ENCODE peak calls at places on chromosomes 13 and 19, in eight cellular contexts. D, T, V, G, M, H, W and J are unnamed samples.

GRCh38 chr13:44870456-44870929 is 118.8 kb downstream of the NUFIP1 start:
- DNase-seq in D (peak), T (peak), V (no peak), G (no peak), M (no peak), H (no peak), W (no peak), J (no peak)

GRCh38 chr13:97109841-97110492 is 112.2 kb upstream of the MBNL2 start:
- DNase-seq in D (peak), T (peak), V (peak), G (peak), M (no peak), H (peak), W (peak), J (peak)

GRCh38 chr13:80047406-80047805 is 293.5 kb downstream of the SPRY2 start:
- DNase-seq in D (no peak), T (no peak), V (peak), G (no peak), M (peak), H (no peak), W (peak), J (peak)

GRCh38 chr13:26785845-26786630 is 25.5 kb upstream of the GPR12 start:
- DNase-seq in D (peak), T (peak), V (peak), G (no peak), M (no peak), H (no peak), W (no peak), J (peak)

GRCh38 chr19:35973487-35973886 is 21.5 kb upstream of the SDHAF1 start:
- DNase-seq in D (no peak), T (no peak), V (no peak), G (no peak), M (no peak), H (no peak), W (no peak), J (no peak)

GRCh38 chr13:50006426-50007135 is 8.7 kb upstream of the KCNRG start:
- DNase-seq in D (no peak), T (no peak), V (peak), G (no peak), M (no peak), H (no peak), W (no peak), J (peak)

GRCh38 chr19:6262519-6262918 is 17.3 kb downstream of the MLLT1 start:
- DNase-seq in D (no peak), T (no peak), V (no peak), G (no peak), M (no peak), H (no peak), W (no peak), J (no peak)

GRCh38 chr13:29459818-29460335 is 135.6 kb downstream of the SLC7A1 start:
- DNase-seq in D (no peak), T (no peak), V (no peak), G (no peak), M (no peak), H (no peak), W (no peak), J (no peak)

GRCh38 chr13:77779461-77780272 is 82.2 kb downstream of the SLAIN1 start:
- DNase-seq in D (peak), T (peak), V (peak), G (no peak), M (peak), H (no peak), W (peak), J (peak)

GRCh38 chr13:77506874-77507273 is 28.6 kb upstream of the SCEL start:
- DNase-seq in D (no peak), T (no peak), V (peak), G (no peak), M (no peak), H (no peak), W (no peak), J (peak)

GRCh38 chr19:50724522-50725217 is 1.5 kb downstream of the CLEC11A start:
- DNase-seq in D (peak), T (peak), V (peak), G (peak), M (peak), H (peak), W (peak), J (peak)

GRCh38 chr19:10001899-10002298 is 8.4 kb downstream of the COL5A3 start:
- DNase-seq in D (peak), T (peak), V (peak), G (no peak), M (no peak), H (no peak), W (no peak), J (peak)

GRCh38 chr13:113169277-113170272 is 11.1 kb downstream of the PROZ start:
- DNase-seq in D (no peak), T (peak), V (no peak), G (no peak), M (no peak), H (no peak), W (no peak), J (no peak)

GRCh38 chr19:47541507-47541906 is 26.6 kb upstream of the NAPA start:
- DNase-seq in D (no peak), T (no peak), V (peak), G (no peak), M (no peak), H (no peak), W (peak), J (no peak)

GRCh38 chr19:2243274-2244121 is 5.6 kb upstream of the AMH start:
- DNase-seq in D (no peak), T (no peak), V (no peak), G (no peak), M (no peak), H (no peak), W (no peak), J (no peak)

GRCh38 chr19:14416743-14417214 is 2.4 kb downstream of the DDX39A start:
- DNase-seq in D (peak), T (no peak), V (peak), G (no peak), M (no peak), H (no peak), W (peak), J (peak)

GRCh38 chr19:43469160-43469480 is 3.7 kb upstream of the LYPD3 start:
- DNase-seq in D (no peak), T (no peak), V (no peak), G (no peak), M (no peak), H (no peak), W (no peak), J (no peak)

GRCh38 chr19:35224681-35225604 is 3.6 kb downstream of the FAM187B start:
- DNase-seq in D (no peak), T (no peak), V (no peak), G (no peak), M (no peak), H (no peak), W (no peak), J (no peak)

GRCh38 chr13:85864963-85865530 is 65.8 kb upstream of the SLITRK6 start:
- DNase-seq in D (no peak), T (no peak), V (no peak), G (no peak), M (peak), H (no peak), W (no peak), J (peak)

GRCh38 chr19:18894254-18895037 is 1.5 kb downstream of the CERS1 start:
- DNase-seq in D (no peak), T (no peak), V (peak), G (no peak), M (no peak), H (peak), W (no peak), J (peak)

GRCh38 chr19:5434970-5435641 is 20.1 kb upstream of the ZNRF4 start:
- DNase-seq in D (no peak), T (no peak), V (peak), G (no peak), M (peak), H (no peak), W (no peak), J (peak)

GRCh38 chr13:35485451-35485850 is 9.0 kb upstream of the MAB21L1 start:
- DNase-seq in D (no peak), T (no peak), V (no peak), G (no peak), M (no peak), H (no peak), W (no peak), J (no peak)

GRCh38 chr13:106466691-106467405 is 68.6 kb downstream of the EFNB2 start:
- DNase-seq in D (no peak), T (no peak), V (no peak), G (no peak), M (no peak), H (no peak), W (no peak), J (no peak)

GRCh38 chr13:113013303-113013702 is 44.3 kb downstream of the MCF2L start:
- DNase-seq in D (peak), T (no peak), V (no peak), G (no peak), M (no peak), H (no peak), W (no peak), J (no peak)

GRCh38 chr13:48818495-48818961 is 157.2 kb upstream of the FNDC3A start:
- DNase-seq in D (no peak), T (no peak), V (peak), G (no peak), M (peak), H (no peak), W (peak), J (peak)

GRCh38 chr13:46389985-46390384 is 2.9 kb upstream of the RUBCNL start:
- DNase-seq in D (no peak), T (no peak), V (no peak), G (no peak), M (no peak), H (no peak), W (no peak), J (no peak)

GRCh38 chr19:43078311-43078710 is 4.2 kb downstream of the PSG2 start:
- DNase-seq in D (no peak), T (no peak), V (peak), G (no peak), M (peak), H (no peak), W (peak), J (peak)

GRCh38 chr13:29922281-29922821 is 71.9 kb upstream of the UBL3 start:
- DNase-seq in D (no peak), T (no peak), V (peak), G (no peak), M (no peak), H (no peak), W (peak), J (peak)

GRCh38 chr13:77478645-77478997 is 56.9 kb upstream of the SCEL start:
- DNase-seq in D (no peak), T (no peak), V (no peak), G (no peak), M (no peak), H (no peak), W (no peak), J (no peak)

GRCh38 chr19:44498988-44499387 is 1.3 kb downstream of the ZNF180 start:
- DNase-seq in D (no peak), T (no peak), V (no peak), G (no peak), M (no peak), H (no peak), W (no peak), J (no peak)
- H3K4me3 ChIP-seq in D (peak), T (no peak), V (peak), G (no peak), M (peak), H (peak), W (peak), J (no peak)

GRCh38 chr13:109273326-109273751 is 513.0 kb downstream of the IRS2 start:
- DNase-seq in D (no peak), T (no peak), V (peak), G (no peak), M (no peak), H (no peak), W (peak), J (peak)
- H3K4me3 ChIP-seq in D (no peak), T (no peak), V (peak), G (no peak), M (no peak), H (no peak), W (peak), J (peak)

DNA sequence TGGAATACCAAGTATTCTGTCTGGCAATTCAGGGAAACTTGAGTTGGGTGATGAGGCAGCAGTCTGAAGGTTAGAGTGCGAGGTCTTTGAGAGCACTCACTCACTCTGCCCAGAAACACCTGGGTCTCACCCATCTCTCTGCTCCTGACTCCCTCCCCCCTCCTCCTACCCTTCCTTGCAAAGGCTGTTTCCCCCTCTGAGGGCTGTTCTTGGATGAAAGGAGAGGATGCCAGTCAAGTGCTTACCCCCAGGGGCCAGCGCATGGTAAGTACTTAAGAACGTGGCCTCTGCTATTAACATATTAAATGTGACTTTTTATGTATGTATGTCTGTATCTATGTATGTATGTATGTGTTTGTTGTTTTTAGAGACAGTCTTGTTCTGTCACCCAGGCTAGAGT is 22.5 kb downstream of the SIPA1L3 start:
- DNase-seq in D (no peak), T (no peak), V (no peak), G (no peak), M (no peak), H (no peak), W (no peak), J (no peak)
- H3K4me3 ChIP-seq in D (no peak), T (no peak), V (no peak), G (no peak), M (no peak), H (no peak), W (no peak), J (no peak)

GRCh38 chr19:4328243-4328990 is 10.2 kb downstream of the STAP2 start:
- DNase-seq in D (peak), T (peak), V (peak), G (peak), M (peak), H (peak), W (peak), J (peak)
- H3K4me3 ChIP-seq in D (peak), T (peak), V (peak), G (peak), M (peak), H (peak), W (peak), J (peak)

GRCh38 chr19:3605770-3606169 is 905 bp downstream of the TBXA2R start:
- DNase-seq in D (no peak), T (no peak), V (no peak), G (no peak), M (no peak), H (no peak), W (no peak), J (no peak)

GRCh38 chr19:3606690-3607289 is at the start of gene TBXA2R:
- DNase-seq in D (peak), T (peak), V (peak), G (peak), M (no peak), H (peak), W (peak), J (peak)

GRCh38 chr19:3604987-3605343 is 1.7 kb downstream of the TBXA2R start:
- DNase-seq in D (no peak), T (no peak), V (no peak), G (no peak), M (no peak), H (peak), W (no peak), J (no peak)

GRCh38 chr19:3605361-3605760 is 1.3 kb downstream of the TBXA2R start:
- DNase-seq in D (no peak), T (no peak), V (no peak), G (no peak), M (no peak), H (no peak), W (no peak), J (no peak)

DNA sequence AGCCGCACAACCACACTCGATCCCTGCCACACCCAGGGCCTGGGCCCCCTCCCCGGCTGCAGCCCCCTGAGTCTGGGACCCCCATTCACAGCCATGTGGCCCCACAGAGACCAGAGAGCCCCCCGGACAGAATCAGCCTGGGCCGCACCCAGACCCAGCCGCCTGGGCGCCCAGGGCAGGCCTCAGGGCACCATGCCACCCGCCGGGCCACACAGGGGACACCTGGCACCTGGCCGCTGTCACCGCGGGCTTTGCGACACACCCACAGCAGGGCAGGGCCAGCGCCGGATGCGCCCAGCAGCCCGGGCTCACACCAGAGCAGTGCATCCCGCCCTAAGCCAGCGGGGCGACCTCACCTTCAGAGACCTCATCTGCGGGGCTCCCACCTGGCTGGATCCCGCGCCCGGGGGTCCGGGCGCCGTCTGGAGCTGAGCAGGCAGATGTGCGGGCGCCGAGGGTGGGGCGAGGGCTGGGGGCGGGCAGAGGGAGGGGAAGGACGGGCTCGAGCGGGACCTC is 443 bp downstream of the TBXA2R start:
- DNase-seq in D (peak), T (no peak), V (no peak), G (no peak), M (no peak), H (peak), W (no peak), J (no peak)
- H3K4me3 ChIP-seq in D (peak), T (peak), V (peak), G (peak), M (peak), H (peak), W (peak), J (peak)

GRCh38 chr13:99307247-99307646 is at the start of gene GPR183:
- DNase-seq in D (no peak), T (no peak), V (peak), G (no peak), M (no peak), H (no peak), W (peak), J (no peak)

GRCh38 chr13:99307648-99308339 is 595 bp upstream of the GPR183 start:
- DNase-seq in D (no peak), T (no peak), V (peak), G (no peak), M (no peak), H (peak), W (peak), J (peak)

GRCh38 chr13:99310382-99311031 is 3.3 kb upstream of the GPR183 start:
- DNase-seq in D (no peak), T (no peak), V (peak), G (no peak), M (peak), H (no peak), W (peak), J (peak)

GRCh38 chr13:99311137-99311536 is 3.9 kb upstream of the GPR183 start:
- DNase-seq in D (no peak), T (no peak), V (no peak), G (no peak), M (no peak), H (no peak), W (peak), J (peak)

DNA sequence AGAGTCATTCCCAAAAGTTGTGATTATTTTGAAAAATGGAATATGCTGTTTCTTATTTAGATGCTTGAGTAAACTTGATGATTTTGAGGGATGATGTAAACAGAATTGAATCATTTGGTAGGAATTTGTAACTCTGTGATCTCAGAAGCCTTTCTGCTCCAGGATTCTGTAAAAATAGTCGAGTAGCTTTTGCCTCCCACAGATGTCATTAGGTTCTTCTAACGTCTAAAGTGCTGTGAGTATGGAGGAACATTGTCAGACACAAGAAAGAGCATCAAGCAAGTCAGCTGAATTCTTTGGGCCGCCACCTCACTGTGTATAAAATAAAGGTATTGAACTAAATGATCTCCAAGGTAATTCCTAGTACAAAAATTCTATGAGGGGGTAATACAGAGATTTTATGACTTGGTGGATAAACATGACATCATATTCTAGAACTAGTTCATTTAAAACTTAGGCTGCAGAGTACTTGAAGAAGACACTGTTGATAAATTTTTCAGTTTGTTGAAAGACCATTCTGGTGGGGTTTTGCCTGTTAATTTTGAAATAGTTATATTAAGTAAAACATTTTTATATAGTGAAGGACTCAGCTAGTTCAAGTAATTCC is 1.4 kb upstream of the GPR183 start:
- DNase-seq in D (no peak), T (no peak), V (peak), G (no peak), M (no peak), H (no peak), W (peak), J (peak)
- H3K4me3 ChIP-seq in D (no peak), T (no peak), V (no peak), G (no peak), M (no peak), H (no peak), W (no peak), J (no peak)